ENCODE peak calls at places on chromosomes 5 and 9, in seven cellular contexts. A is T follicular helper cell, X is NCI-H1092 treated with DMSO at 0.1 percent for 48 hours, U is B cell, O is nephron progenitor cell, N is GM13976, F is GM23248. P is an unnamed sample.

GRCh38 chr9:71685394-71685793 is 82.9 kb downstream of the CEMIP2 start:
- DNase-seq in X (no peak), A (peak), O (no peak), N (no peak), F (no peak), U (no peak), P (no peak)

GRCh38 chr5:31913796-31914188 is 260.3 kb downstream of the GOLPH3 start:
- DNase-seq in U (no peak), F (no peak), A (no peak), O (no peak), X (no peak), N (no peak), P (no peak)

GRCh38 chr9:27491164-27491563 is 32.9 kb upstream of the IFNK start:
- DNase-seq in N (peak), U (no peak), A (no peak), F (peak), O (no peak), X (no peak), P (no peak)

GRCh38 chr9:130447193-130447816 is 2.5 kb downstream of the ASS1 start:
- DNase-seq in N (no peak), X (no peak), A (no peak), U (no peak), O (no peak), F (no peak), P (no peak)

GRCh38 chr5:141902416-141902815 is 21.3 kb upstream of the DELE1 start:
- DNase-seq in O (no peak), X (no peak), A (no peak), N (no peak), U (no peak), F (no peak), P (no peak)

GRCh38 chr9:39588056-39588814 is 232.8 kb downstream of the SPATA31A1 start:
- DNase-seq in X (no peak), A (no peak), F (no peak), U (peak), N (peak), O (no peak), P (peak)

GRCh38 chr9:122580360-122580759 is 2.8 kb downstream of the OR1L8 start:
- DNase-seq in X (no peak), F (peak), U (no peak), O (no peak), A (no peak), N (no peak), P (no peak)

GRCh38 chr9:110777201-110777842 is 108.7 kb downstream of the MUSK start:
- DNase-seq in X (no peak), F (no peak), O (no peak), N (no peak), A (no peak), U (no peak), P (no peak)

GRCh38 chr5:131221888-131222287 is 42.0 kb upstream of the CDC42SE2 start:
- DNase-seq in F (peak), N (no peak), X (no peak), A (no peak), U (no peak), O (no peak), P (no peak)

GRCh38 chr5:145245354-145245753 is 589.8 kb downstream of the PRELID2 start:
- DNase-seq in F (peak), O (no peak), A (no peak), N (no peak), U (no peak), X (no peak), P (no peak)

GRCh38 chr5:67353500-67353931 is 156.9 kb upstream of the CD180 start:
- DNase-seq in F (no peak), U (no peak), N (no peak), X (peak), A (no peak), O (no peak), P (no peak)

GRCh38 chr5:113546711-113547159 is 33.2 kb downstream of the YTHDC2 start:
- DNase-seq in X (no peak), F (peak), O (no peak), N (no peak), A (no peak), U (no peak), P (no peak)

GRCh38 chr9:77892171-77892570 is 139.4 kb downstream of the GNAQ start:
- DNase-seq in A (no peak), N (peak), X (no peak), F (no peak), U (no peak), O (no peak), P (peak)

GRCh38 chr9:1210954-1211353 is 160.8 kb downstream of the DMRT2 start:
- DNase-seq in X (no peak), F (peak), N (no peak), O (no peak), A (no peak), U (no peak), P (no peak)

GRCh38 chr9:95030920-95031662 is 286.4 kb downstream of the FANCC start:
- DNase-seq in N (no peak), O (no peak), X (no peak), U (no peak), F (no peak), A (no peak), P (no peak)

GRCh38 chr9:81264516-81264915 is 424.8 kb downstream of the TLE1 start:
- DNase-seq in X (no peak), F (no peak), O (no peak), N (no peak), A (no peak), U (no peak), P (no peak)

GRCh38 chr5:154510156-154510555 is 32.1 kb upstream of the HAND1 start:
- DNase-seq in N (no peak), U (no peak), X (no peak), F (peak), O (no peak), A (no peak), P (no peak)

GRCh38 chr5:54518146-54519082 is 855 bp downstream of the SNX18 start:
- DNase-seq in O (peak), N (peak), U (peak), A (peak), X (peak), F (peak), P (peak)

P was measured in GM10248.